ENCODE peak calls at places on chromosome 22, in eight cellular contexts. One of them, this sample, is unnamed.

GRCh38 chr22:42418811-42419243 is 13.4 kb downstream of the NFAM1 start:
- DNase-seq in stomach: no peak
- DNase-seq in MM.1S: no peak
- DNase-seq in cardiac fibroblast: no peak
- DNase-seq in AG04450: no peak
- DNase-seq in esophagus squamous epithelium: no peak
- DNase-seq in WTC11: no peak
- DNase-seq in osteoblast: no peak
- DNase-seq in this sample: no peak

GRCh38 chr22:41525450-41526225 is 18.6 kb downstream of the POLR3H start:
- DNase-seq in osteoblast: peak; percentile 54
- DNase-seq in cardiac fibroblast: no peak
- DNase-seq in MM.1S: no peak
- DNase-seq in stomach: no peak
- DNase-seq in esophagus squamous epithelium: no peak
- DNase-seq in WTC11: no peak
- DNase-seq in AG04450: no peak
- DNase-seq in this sample: no peak

GRCh38 chr22:44085743-44086741 is 61.9 kb downstream of the PARVB start:
- DNase-seq in stomach: peak; percentile 85
- DNase-seq in esophagus squamous epithelium: no peak
- DNase-seq in cardiac fibroblast: peak; percentile 72
- DNase-seq in AG04450: no peak
- DNase-seq in WTC11: peak; percentile 24
- DNase-seq in MM.1S: peak; percentile 34
- DNase-seq in osteoblast: peak; percentile 78
- DNase-seq in this sample: peak; percentile 15

GRCh38 chr22:31269892-31270574 is 22.3 kb downstream of the PIK3IP1 start:
- DNase-seq in MM.1S: no peak
- DNase-seq in WTC11: peak; percentile 42
- DNase-seq in stomach: no peak
- DNase-seq in osteoblast: no peak
- DNase-seq in AG04450: no peak
- DNase-seq in esophagus squamous epithelium: no peak
- DNase-seq in cardiac fibroblast: no peak
- DNase-seq in this sample: no peak

GRCh38 chr22:39129081-39129480 is 23.4 kb downstream of the CBX7 start:
- DNase-seq in WTC11: no peak
- DNase-seq in MM.1S: no peak
- DNase-seq in AG04450: no peak
- DNase-seq in esophagus squamous epithelium: no peak
- DNase-seq in stomach: no peak
- DNase-seq in osteoblast: peak; percentile 18
- DNase-seq in cardiac fibroblast: no peak
- DNase-seq in this sample: no peak

GRCh38 chr22:25482868-25483639 is 81.4 kb upstream of the GRK3 start:
- DNase-seq in esophagus squamous epithelium: no peak
- DNase-seq in AG04450: no peak
- DNase-seq in WTC11: no peak
- DNase-seq in cardiac fibroblast: no peak
- DNase-seq in stomach: peak; percentile 33
- DNase-seq in MM.1S: no peak
- DNase-seq in osteoblast: no peak
- DNase-seq in this sample: no peak

GRCh38 chr22:25404556-25404922 is 159.9 kb upstream of the GRK3 start:
- DNase-seq in stomach: no peak
- DNase-seq in esophagus squamous epithelium: no peak
- DNase-seq in cardiac fibroblast: peak; percentile 8
- DNase-seq in AG04450: no peak
- DNase-seq in MM.1S: peak; percentile 10
- DNase-seq in osteoblast: no peak
- DNase-seq in WTC11: no peak
- DNase-seq in this sample: no peak

GRCh38 chr22:42160830-42161696 is 30.5 kb upstream of the CYP2D6 start:
- DNase-seq in cardiac fibroblast: no peak
- DNase-seq in stomach: no peak
- DNase-seq in esophagus squamous epithelium: no peak
- DNase-seq in MM.1S: no peak
- DNase-seq in WTC11: no peak
- DNase-seq in osteoblast: peak; percentile 56
- DNase-seq in AG04450: no peak
- DNase-seq in this sample: no peak

GRCh38 chr22:35632902-35633301 is 15.3 kb upstream of the APOL6 start:
- DNase-seq in esophagus squamous epithelium: no peak
- DNase-seq in AG04450: no peak
- DNase-seq in osteoblast: no peak
- DNase-seq in WTC11: no peak
- DNase-seq in MM.1S: no peak
- DNase-seq in stomach: no peak
- DNase-seq in cardiac fibroblast: no peak
- DNase-seq in this sample: no peak

DNA sequence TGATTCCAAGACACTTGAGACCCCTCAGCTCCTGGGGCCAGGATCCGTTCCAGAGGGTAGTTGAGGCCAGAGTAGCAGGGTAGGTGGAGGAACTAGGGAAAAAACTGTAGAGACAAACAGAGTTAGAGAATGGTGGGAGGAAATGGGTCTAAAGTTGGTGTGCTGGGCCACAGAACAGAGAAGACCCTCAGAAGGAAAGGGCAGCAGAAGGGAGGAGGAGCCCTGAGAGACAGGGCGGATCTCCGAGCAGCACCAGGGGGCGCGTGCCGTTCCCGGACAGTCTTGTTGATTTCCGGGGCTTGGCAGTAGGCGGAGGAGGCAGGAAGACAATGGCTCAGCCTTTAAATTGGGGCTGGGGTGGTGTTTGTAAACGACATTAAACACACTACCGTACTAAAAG is 2.4 kb upstream of the CECR2 start:
- DNase-seq in WTC11: peak; percentile 78
- DNase-seq in osteoblast: no peak
- DNase-seq in AG04450: no peak
- DNase-seq in esophagus squamous epithelium: no peak
- DNase-seq in stomach: no peak
- DNase-seq in MM.1S: no peak
- DNase-seq in cardiac fibroblast: peak; percentile 48
- DNase-seq in this sample: no peak
- TF ChIP-seq CTCF in WTC11: no peak
- TF ChIP-seq CTCF in osteoblast: no peak
- TF ChIP-seq CTCF in AG04450: no peak
- TF ChIP-seq CTCF in esophagus squamous epithelium: peak; percentile 12
- TF ChIP-seq CTCF in stomach: no peak
- TF ChIP-seq CTCF in MM.1S: peak; percentile 17
- TF ChIP-seq CTCF in cardiac fibroblast: peak; percentile 60
- TF ChIP-seq CTCF in this sample: peak; percentile 44

GRCh38 chr22:29031236-29031982 is 30.2 kb downstream of the C22orf31 start:
- DNase-seq in AG04450: peak; percentile 79
- DNase-seq in esophagus squamous epithelium: no peak
- DNase-seq in MM.1S: no peak
- DNase-seq in cardiac fibroblast: peak; percentile 97
- DNase-seq in stomach: peak; percentile 44
- DNase-seq in WTC11: no peak
- DNase-seq in osteoblast: peak; percentile 96
- DNase-seq in this sample: peak; percentile 89
- TF ChIP-seq CTCF in AG04450: peak; percentile 26
- TF ChIP-seq CTCF in esophagus squamous epithelium: no peak
- TF ChIP-seq CTCF in MM.1S: no peak
- TF ChIP-seq CTCF in cardiac fibroblast: no peak
- TF ChIP-seq CTCF in stomach: no peak
- TF ChIP-seq CTCF in WTC11: no peak
- TF ChIP-seq CTCF in osteoblast: no peak
- TF ChIP-seq CTCF in this sample: no peak

DNA sequence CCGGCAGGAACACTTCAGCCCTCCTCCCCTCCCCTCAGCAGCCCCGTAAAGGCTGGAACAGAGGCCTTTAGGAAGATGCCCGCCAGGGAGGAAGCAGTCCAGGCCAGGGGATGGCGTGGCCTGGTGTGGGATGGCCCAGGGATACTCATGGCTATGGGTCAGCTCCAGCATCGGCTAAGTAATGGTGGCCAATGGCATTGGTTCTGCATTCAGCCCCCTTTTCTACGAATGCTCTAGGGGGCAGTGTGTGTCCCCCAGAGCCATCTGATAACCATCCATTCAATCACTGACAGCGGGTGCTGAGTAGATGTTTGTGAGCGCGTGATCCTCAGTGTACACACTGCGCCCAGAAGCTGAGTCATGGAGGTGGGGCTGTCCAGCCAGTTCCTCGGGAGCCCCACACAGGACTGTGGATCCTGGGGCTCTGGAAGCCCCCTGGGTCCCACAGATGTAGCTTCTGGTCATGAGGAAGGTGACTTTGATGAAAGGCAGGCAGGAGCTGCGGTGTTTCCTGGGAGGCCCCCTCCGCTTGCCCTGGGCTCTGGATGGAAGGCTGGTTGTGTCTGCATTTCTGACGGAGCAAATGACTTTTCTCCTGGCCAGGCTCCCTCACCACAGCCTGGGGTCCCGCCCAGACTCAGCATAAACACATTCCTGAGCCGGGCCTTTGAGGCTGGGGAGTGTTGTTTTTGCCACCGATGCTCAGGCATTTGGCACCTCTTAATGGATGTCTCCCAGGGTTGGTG is 46.5 kb downstream of the FBLN1 start:
- DNase-seq in esophagus squamous epithelium: no peak
- DNase-seq in osteoblast: peak; percentile 98
- DNase-seq in cardiac fibroblast: peak; percentile 69
- DNase-seq in MM.1S: no peak
- DNase-seq in WTC11: no peak
- DNase-seq in stomach: peak; percentile 46
- DNase-seq in AG04450: peak; percentile 91
- DNase-seq in this sample: peak; percentile 78
- TF ChIP-seq CTCF in esophagus squamous epithelium: peak; percentile 29
- TF ChIP-seq CTCF in osteoblast: peak; percentile 46
- TF ChIP-seq CTCF in cardiac fibroblast: peak; percentile 8
- TF ChIP-seq CTCF in MM.1S: no peak
- TF ChIP-seq CTCF in WTC11: peak; percentile 18
- TF ChIP-seq CTCF in stomach: no peak
- TF ChIP-seq CTCF in AG04450: peak; percentile 78
- TF ChIP-seq CTCF in this sample: peak; percentile 71

DNA sequence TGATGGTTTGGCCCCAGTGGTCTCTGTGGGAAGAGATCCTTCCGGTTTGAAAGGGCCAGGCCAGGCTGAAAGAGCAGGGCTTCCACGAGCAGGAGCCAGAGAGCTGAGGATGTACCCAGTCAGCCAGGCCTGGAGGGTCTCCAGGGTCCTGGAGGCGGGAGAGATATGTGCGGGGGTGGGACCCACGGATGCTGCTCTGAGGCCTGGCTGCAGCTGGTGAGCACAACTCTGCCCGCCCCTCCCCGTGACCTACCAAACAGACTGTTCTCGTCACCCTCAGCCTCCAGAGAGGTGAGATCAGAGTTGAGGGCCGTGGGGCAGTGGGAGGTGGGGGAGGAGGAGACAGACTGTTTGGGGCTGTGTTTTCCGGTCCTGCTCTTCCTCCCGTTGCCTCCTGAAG is 42.2 kb downstream of the TRIOBP start:
- DNase-seq in AG04450: peak; percentile 86
- DNase-seq in esophagus squamous epithelium: no peak
- DNase-seq in WTC11: no peak
- DNase-seq in osteoblast: peak; percentile 98
- DNase-seq in MM.1S: no peak
- DNase-seq in stomach: no peak
- DNase-seq in cardiac fibroblast: peak; percentile 72
- DNase-seq in this sample: no peak
- TF ChIP-seq CTCF in AG04450: peak; percentile 41
- TF ChIP-seq CTCF in esophagus squamous epithelium: no peak
- TF ChIP-seq CTCF in WTC11: no peak
- TF ChIP-seq CTCF in osteoblast: peak; percentile 29
- TF ChIP-seq CTCF in MM.1S: no peak
- TF ChIP-seq CTCF in stomach: no peak
- TF ChIP-seq CTCF in cardiac fibroblast: no peak
- TF ChIP-seq CTCF in this sample: no peak

DNA sequence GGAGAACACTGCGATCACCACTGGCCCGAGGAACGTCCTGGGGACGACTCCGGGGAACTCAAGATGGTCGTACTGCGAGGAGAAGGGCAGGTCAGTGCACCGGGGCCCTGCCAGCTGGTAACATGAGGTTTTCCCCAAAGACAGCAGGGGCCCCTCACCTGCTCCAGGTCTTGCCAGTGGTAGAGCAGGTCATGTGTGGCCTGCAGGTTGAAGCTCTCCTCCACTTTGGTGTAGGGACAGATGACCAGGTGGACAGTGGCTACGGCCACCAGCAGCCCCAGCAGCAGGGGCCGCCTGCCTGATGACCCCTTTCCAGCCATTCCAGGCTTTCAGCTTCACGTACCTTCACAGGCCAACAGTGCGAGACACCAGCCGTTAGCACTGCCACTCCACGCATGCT is 4.8 kb downstream of the ALG12 start:
- DNase-seq in AG04450: no peak
- DNase-seq in stomach: no peak
- DNase-seq in esophagus squamous epithelium: no peak
- DNase-seq in MM.1S: no peak
- DNase-seq in osteoblast: peak; percentile 66
- DNase-seq in cardiac fibroblast: no peak
- DNase-seq in WTC11: no peak
- DNase-seq in this sample: no peak
- TF ChIP-seq CTCF in AG04450: no peak
- TF ChIP-seq CTCF in stomach: no peak
- TF ChIP-seq CTCF in esophagus squamous epithelium: no peak
- TF ChIP-seq CTCF in MM.1S: no peak
- TF ChIP-seq CTCF in osteoblast: no peak
- TF ChIP-seq CTCF in cardiac fibroblast: no peak
- TF ChIP-seq CTCF in WTC11: no peak
- TF ChIP-seq CTCF in this sample: no peak